ENCODE peak calls at places on chromosomes 2 and 18, in four cellular contexts. One of them, this sample, is unnamed. For H3K27me3, the result is how much of the 10 kb centered on the place peaks cover.

GRCh38 chr2:102436284-102436683 is 13.3 kb downstream of the IL18RAP start:
- DNase-seq in dorsolateral prefrontal cortex: no peak
- DNase-seq in CD4-positive, alpha-beta T cell: no peak
- DNase-seq in tibial nerve: no peak
- DNase-seq in this sample: no peak

GRCh38 chr2:172995323-172996244 is 80.1 kb upstream of the MAP3K20 start:
- DNase-seq in tibial nerve: no peak
- DNase-seq in dorsolateral prefrontal cortex: no peak
- DNase-seq in CD4-positive, alpha-beta T cell: no peak
- DNase-seq in this sample: peak

GRCh38 chr18:27185025-27185763 is at the start of gene CHST9:
- DNase-seq in dorsolateral prefrontal cortex: peak
- DNase-seq in CD4-positive, alpha-beta T cell: no peak
- DNase-seq in tibial nerve: no peak
- DNase-seq in this sample: no peak

GRCh38 chr2:241050624-241051577 is 51.2 kb downstream of the MTERF4 start:
- DNase-seq in tibial nerve: no peak
- DNase-seq in dorsolateral prefrontal cortex: peak
- DNase-seq in CD4-positive, alpha-beta T cell: no peak
- DNase-seq in this sample: no peak

GRCh38 chr18:79010802-79011201 is 31.2 kb downstream of the SALL3 start:
- DNase-seq in CD4-positive, alpha-beta T cell: no peak
- DNase-seq in tibial nerve: no peak
- DNase-seq in dorsolateral prefrontal cortex: no peak
- DNase-seq in this sample: no peak

GRCh38 chr18:78666666-78667335 is 312.8 kb upstream of the SALL3 start:
- DNase-seq in CD4-positive, alpha-beta T cell: no peak
- DNase-seq in dorsolateral prefrontal cortex: no peak
- DNase-seq in tibial nerve: no peak
- DNase-seq in this sample: no peak

GRCh38 chr2:187545238-187545751 is 8.9 kb downstream of the TFPI start:
- DNase-seq in dorsolateral prefrontal cortex: no peak
- DNase-seq in CD4-positive, alpha-beta T cell: no peak
- DNase-seq in tibial nerve: no peak
- DNase-seq in this sample: no peak

GRCh38 chr2:179268277-179268935 is 3.8 kb upstream of the SESTD1 start:
- DNase-seq in dorsolateral prefrontal cortex: no peak
- DNase-seq in CD4-positive, alpha-beta T cell: no peak
- DNase-seq in tibial nerve: no peak
- DNase-seq in this sample: peak

GRCh38 chr2:148970393-148970792 is 68.1 kb upstream of the LYPD6B start:
- DNase-seq in CD4-positive, alpha-beta T cell: no peak
- DNase-seq in dorsolateral prefrontal cortex: no peak
- DNase-seq in tibial nerve: no peak
- DNase-seq in this sample: no peak

GRCh38 chr18:32289480-32290075 is 99.7 kb downstream of the MEP1B start:
- DNase-seq in CD4-positive, alpha-beta T cell: no peak
- DNase-seq in dorsolateral prefrontal cortex: no peak
- DNase-seq in tibial nerve: no peak
- DNase-seq in this sample: peak

GRCh38 chr2:70907130-70907756 is 28.5 kb upstream of the ATP6V1B1 start:
- DNase-seq in dorsolateral prefrontal cortex: no peak
- DNase-seq in tibial nerve: no peak
- DNase-seq in CD4-positive, alpha-beta T cell: no peak
- DNase-seq in this sample: no peak

GRCh38 chr2:61145990-61146389 is 16.0 kb upstream of the C2orf74 start:
- DNase-seq in dorsolateral prefrontal cortex: no peak
- DNase-seq in CD4-positive, alpha-beta T cell: no peak
- DNase-seq in tibial nerve: no peak
- DNase-seq in this sample: no peak

GRCh38 chr2:61149074-61149473 is 12.9 kb upstream of the C2orf74 start:
- DNase-seq in dorsolateral prefrontal cortex: no peak
- DNase-seq in CD4-positive, alpha-beta T cell: no peak
- DNase-seq in tibial nerve: no peak
- DNase-seq in this sample: no peak

GRCh38 chr2:61138859-61139258 is 23.1 kb upstream of the C2orf74 start:
- DNase-seq in CD4-positive, alpha-beta T cell: no peak
- DNase-seq in dorsolateral prefrontal cortex: no peak
- DNase-seq in tibial nerve: no peak
- DNase-seq in this sample: no peak

GRCh38 chr2:61141151-61141550 is 20.8 kb upstream of the C2orf74 start:
- DNase-seq in tibial nerve: no peak
- DNase-seq in CD4-positive, alpha-beta T cell: no peak
- DNase-seq in dorsolateral prefrontal cortex: no peak
- DNase-seq in this sample: no peak

GRCh38 chr2:61144697-61145268 is 17.2 kb upstream of the C2orf74 start:
- DNase-seq in dorsolateral prefrontal cortex: peak
- DNase-seq in CD4-positive, alpha-beta T cell: peak
- DNase-seq in tibial nerve: peak
- DNase-seq in this sample: peak
- TF ChIP-seq CTCF in dorsolateral prefrontal cortex: no peak
- TF ChIP-seq CTCF in CD4-positive, alpha-beta T cell: no peak
- TF ChIP-seq CTCF in tibial nerve: no peak
- TF ChIP-seq CTCF in this sample: no peak

GRCh38 chr2:235264121-235264493 is 229.7 kb upstream of the AGAP1 start:
- DNase-seq in CD4-positive, alpha-beta T cell: no peak
- DNase-seq in tibial nerve: no peak
- DNase-seq in dorsolateral prefrontal cortex: no peak
- DNase-seq in this sample: no peak
- H3K27me3 ChIP-seq in CD4-positive, alpha-beta T cell: under half
- H3K27me3 ChIP-seq in tibial nerve: under half
- H3K27me3 ChIP-seq in dorsolateral prefrontal cortex: under half
- H3K27me3 ChIP-seq in this sample: under half

DNA sequence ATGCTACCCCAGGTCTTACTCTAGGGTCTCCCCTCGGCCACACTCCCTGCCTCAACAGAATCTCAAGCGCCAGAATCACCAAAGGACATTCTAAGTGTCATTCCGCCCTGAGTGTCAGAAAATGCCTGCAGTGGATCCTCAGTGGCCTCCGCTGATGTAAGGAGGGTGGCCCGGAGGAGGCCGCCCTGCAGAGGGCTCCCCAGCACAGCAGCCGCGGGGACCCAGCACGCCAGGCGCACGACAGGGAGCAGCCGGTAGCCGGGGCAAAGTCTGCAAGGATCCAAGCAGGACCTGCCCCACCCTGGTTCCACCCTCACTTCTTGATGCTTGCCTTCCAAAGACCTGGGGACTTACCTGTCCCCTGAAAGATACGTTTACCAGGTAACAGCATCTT is 54.2 kb upstream of the ID2 start:
- DNase-seq in CD4-positive, alpha-beta T cell: no peak
- DNase-seq in tibial nerve: no peak
- DNase-seq in dorsolateral prefrontal cortex: no peak
- DNase-seq in this sample: no peak
- TF ChIP-seq CTCF in CD4-positive, alpha-beta T cell: no peak
- TF ChIP-seq CTCF in tibial nerve: peak
- TF ChIP-seq CTCF in dorsolateral prefrontal cortex: peak
- TF ChIP-seq CTCF in this sample: no peak

DNA sequence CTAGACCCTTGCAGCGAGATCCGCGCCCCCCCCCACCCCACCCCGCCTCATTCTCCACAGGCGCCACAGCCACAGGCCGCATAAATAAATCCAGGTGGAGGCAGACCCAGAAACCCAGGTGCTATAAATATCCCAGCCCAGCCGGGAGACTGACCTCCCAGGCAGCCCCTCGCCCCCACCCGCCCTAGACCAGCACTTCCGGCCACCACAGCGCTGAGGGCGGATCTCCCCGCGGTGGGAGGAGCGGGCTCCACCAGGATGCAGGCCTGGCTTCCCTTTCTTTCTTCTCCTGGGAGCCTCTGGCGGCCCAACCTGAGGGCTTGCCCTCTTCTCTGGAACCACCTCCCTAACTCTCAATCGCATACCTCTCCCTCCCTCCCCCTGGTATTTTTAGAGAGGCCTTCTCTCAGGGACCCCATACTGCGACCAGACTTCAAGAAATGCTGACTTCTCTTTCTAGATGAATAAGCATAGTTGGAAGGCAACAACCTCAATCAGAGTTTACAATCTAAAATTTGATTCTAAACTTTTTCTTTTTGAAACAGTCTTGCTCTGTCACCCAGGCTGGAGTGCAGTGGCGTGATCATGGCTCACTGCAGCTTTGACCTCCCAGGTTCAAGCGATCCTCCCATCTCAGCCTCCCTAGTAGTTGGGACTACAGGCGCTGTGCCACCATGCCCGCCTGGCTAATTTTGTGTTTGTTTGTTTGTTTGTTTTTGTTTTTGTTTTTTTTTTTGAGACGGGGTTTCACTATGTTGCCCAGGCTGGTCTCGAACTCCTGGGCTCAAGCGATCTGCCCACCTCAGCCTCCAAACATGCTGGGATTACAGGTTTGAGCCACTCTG is 55.0 kb downstream of the PKDCC start:
- DNase-seq in CD4-positive, alpha-beta T cell: no peak
- DNase-seq in tibial nerve: no peak
- DNase-seq in dorsolateral prefrontal cortex: no peak
- DNase-seq in this sample: no peak
- H3K27me3 ChIP-seq in CD4-positive, alpha-beta T cell: under half
- H3K27me3 ChIP-seq in tibial nerve: under half
- H3K27me3 ChIP-seq in dorsolateral prefrontal cortex: under half
- H3K27me3 ChIP-seq in this sample: under half

DNA sequence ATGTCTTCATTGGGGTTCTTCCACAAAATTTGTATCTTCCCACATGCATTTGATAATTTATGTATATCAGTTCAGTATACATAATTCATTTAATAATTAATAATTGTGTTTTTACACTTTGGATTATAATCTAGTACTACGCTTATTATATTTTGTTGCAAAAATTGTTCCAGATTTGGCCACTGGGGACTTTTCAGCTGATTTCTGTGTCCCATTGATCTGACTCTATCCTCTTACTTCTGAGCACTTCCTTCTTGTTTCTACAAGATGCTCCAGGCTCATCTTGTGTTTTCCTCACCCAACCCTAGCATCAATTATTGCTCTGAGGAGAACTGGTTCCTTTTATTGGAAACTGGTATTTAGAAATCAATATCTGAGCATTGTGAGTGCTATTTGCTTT is 215.3 kb upstream of the CDH19 start:
- DNase-seq in tibial nerve: no peak
- DNase-seq in dorsolateral prefrontal cortex: no peak
- DNase-seq in CD4-positive, alpha-beta T cell: no peak
- DNase-seq in this sample: no peak
- TF ChIP-seq CTCF in tibial nerve: no peak
- TF ChIP-seq CTCF in dorsolateral prefrontal cortex: peak
- TF ChIP-seq CTCF in CD4-positive, alpha-beta T cell: no peak
- TF ChIP-seq CTCF in this sample: no peak

GRCh38 chr2:137179542-137179941 is 414.2 kb downstream of the THSD7B start:
- DNase-seq in tibial nerve: no peak
- DNase-seq in dorsolateral prefrontal cortex: no peak
- DNase-seq in CD4-positive, alpha-beta T cell: no peak
- DNase-seq in this sample: peak
- H3K27me3 ChIP-seq in tibial nerve: under half
- H3K27me3 ChIP-seq in dorsolateral prefrontal cortex: under half
- H3K27me3 ChIP-seq in CD4-positive, alpha-beta T cell: under half
- H3K27me3 ChIP-seq in this sample: under half

GRCh38 chr2:46488389-46488788 is 9.0 kb downstream of the TMEM247 start:
- DNase-seq in tibial nerve: no peak
- DNase-seq in dorsolateral prefrontal cortex: no peak
- DNase-seq in CD4-positive, alpha-beta T cell: no peak
- DNase-seq in this sample: no peak
- TF ChIP-seq CTCF in tibial nerve: no peak
- TF ChIP-seq CTCF in dorsolateral prefrontal cortex: no peak
- TF ChIP-seq CTCF in CD4-positive, alpha-beta T cell: no peak
- TF ChIP-seq CTCF in this sample: no peak

This sample was measured in bronchial epithelial cell.